ENCODE peak calls at places on chromosomes 5 and 9, in eight cellular contexts. F is T-helper 9 cell; I is NCI-H524; M is T follicular helper cell; G is EH; X is retina; H is activated naive CD8-positive, alpha-beta T cell treated with anti-CD3 and anti-CD28 coated beads, Interleukin-2, amount 50 U/mL, for 24 hours; P is SK-N-DZ. A is an unnamed sample.
A peak's percentile ranks its signal among the peaks of the same experiment; 100 is the strongest.

GRCh38 chr5:72138943-72139467 is 31.7 kb downstream of the MAP1B start:
- DNase-seq in I (no peak), H (peak; percentile 12), G (peak; percentile 96), P (peak; percentile 76), M (no peak), X (no peak), F (no peak), A (no peak)

GRCh38 chr9:101026824-101027223 is 1.7 kb upstream of the PLPPR1 start:
- DNase-seq in I (no peak), X (no peak), M (no peak), P (no peak), G (no peak), F (no peak), H (no peak), A (no peak)

GRCh38 chr5:130077007-130077406 is 172.7 kb downstream of the CHSY3 start:
- DNase-seq in P (no peak), M (no peak), F (no peak), G (no peak), I (no peak), X (no peak), H (no peak), A (no peak)

GRCh38 chr9:23821400-23822181 is 4.4 kb downstream of the ELAVL2 start:
- DNase-seq in H (no peak), I (peak; percentile 65), P (peak; percentile 35), G (no peak), M (no peak), X (peak; percentile 86), F (no peak), A (no peak)

GRCh38 chr5:129459485-129460120 is 495 bp upstream of the ADAMTS19 start:
- DNase-seq in P (peak; percentile 62), X (peak; percentile 83), I (no peak), F (no peak), M (no peak), H (no peak), G (peak; percentile 17), A (peak; percentile 74)

GRCh38 chr9:89610391-89610925 is 5.6 kb downstream of the GADD45G start:
- DNase-seq in H (no peak), M (no peak), X (no peak), G (no peak), P (no peak), I (no peak), F (no peak), A (no peak)

GRCh38 chr9:134065720-134066419 is 2.0 kb downstream of the BRD3 start:
- DNase-seq in I (no peak), F (peak; percentile 16), X (no peak), G (peak; percentile 73), H (peak; percentile 64), P (peak; percentile 59), M (peak; percentile 21), A (no peak)

GRCh38 chr5:7714697-7715096 is 136.2 kb downstream of the CFAP90 start:
- DNase-seq in P (no peak), G (no peak), M (no peak), F (no peak), I (no peak), H (no peak), X (no peak), A (no peak)

GRCh38 chr9:121284733-121285451 is 16.9 kb downstream of the GSN start:
- DNase-seq in H (no peak), P (no peak), F (no peak), I (no peak), G (no peak), M (no peak), X (no peak), A (no peak)

GRCh38 chr5:167123126-167123525 is 1168.3 kb upstream of the WWC1 start:
- DNase-seq in X (no peak), P (no peak), I (no peak), H (no peak), G (no peak), M (no peak), F (no peak), A (no peak)

GRCh38 chr5:76590027-76590426 is 33.2 kb downstream of the F2RL2 start:
- DNase-seq in X (no peak), I (no peak), G (no peak), F (no peak), P (no peak), H (no peak), M (no peak), A (no peak)

GRCh38 chr5:166639151-166639550 is 1652.3 kb upstream of the WWC1 start:
- DNase-seq in H (no peak), G (no peak), P (no peak), M (no peak), I (peak; percentile 8), F (no peak), X (no peak), A (no peak)

GRCh38 chr9:128703616-128704355 is 1.5 kb downstream of the PKN3 start:
- DNase-seq in M (no peak), G (no peak), H (no peak), P (no peak), X (no peak), I (no peak), F (no peak), A (no peak)

GRCh38 chr5:83724915-83725314 is 4.3 kb upstream of the HAPLN1 start:
- DNase-seq in F (no peak), M (no peak), P (no peak), X (no peak), I (peak; percentile 55), H (no peak), G (peak; percentile 30), A (no peak)

GRCh38 chr5:113204525-113205161 is 228.0 kb downstream of the DCP2 start:
- DNase-seq in G (peak; percentile 43), I (no peak), H (no peak), X (no peak), F (no peak), P (peak; percentile 68), M (no peak), A (no peak)

GRCh38 chr9:108478871-108479332 is 376.9 kb downstream of the ACTL7B start:
- DNase-seq in H (no peak), P (no peak), M (no peak), G (peak; percentile 95), F (no peak), X (no peak), I (no peak), A (no peak)

GRCh38 chr9:124840300-124840833 is 12.9 kb upstream of the WDR38 start:
- DNase-seq in G (no peak), H (no peak), X (no peak), I (peak; percentile 73), F (no peak), M (no peak), P (no peak), A (no peak)

GRCh38 chr9:110592075-110592830 is 12.7 kb upstream of the SVEP1 start:
- DNase-seq in P (no peak), F (no peak), G (peak; percentile 26), I (no peak), X (no peak), M (no peak), H (no peak), A (no peak)

GRCh38 chr9:130718576-130718975 is 25.0 kb downstream of the EXOSC2 start:
- DNase-seq in H (no peak), F (no peak), X (no peak), M (no peak), G (no peak), P (no peak), I (no peak), A (no peak)

GRCh38 chr5:93417500-93417899 is 163.5 kb downstream of the NR2F1-AS1 start:
- DNase-seq in I (no peak), X (peak; percentile 20), G (no peak), F (no peak), P (no peak), M (no peak), H (no peak), A (no peak)

GRCh38 chr9:36398745-36399144 is 1.3 kb downstream of the RNF38 start:
- DNase-seq in X (no peak), I (no peak), H (no peak), F (no peak), G (peak; percentile 79), M (no peak), P (no peak), A (no peak)

GRCh38 chr5:151388960-151389359 is 41.6 kb upstream of the SLC36A2 start:
- DNase-seq in M (no peak), P (no peak), F (no peak), X (no peak), I (no peak), G (no peak), H (no peak), A (no peak)

GRCh38 chr5:115430374-115430773 is 114.2 kb downstream of the FEM1C start:
- DNase-seq in P (no peak), H (no peak), G (no peak), I (no peak), X (no peak), F (no peak), M (no peak), A (no peak)

GRCh38 chr5:60687927-60688720 is 11.8 kb downstream of the DEPDC1B start:
- DNase-seq in G (peak; percentile 59), M (no peak), P (peak; percentile 54), F (no peak), H (no peak), I (no peak), X (no peak), A (no peak)

GRCh38 chr9:109411069-109411761 is 86.9 kb downstream of the PTPN3 start:
- DNase-seq in M (no peak), P (no peak), F (no peak), X (no peak), I (no peak), H (peak; percentile 7), G (no peak), A (no peak)

GRCh38 chr9:101028346-101029299 is at the start of gene PLPPR1:
- DNase-seq in G (peak; percentile 22), P (peak; percentile 86), X (peak; percentile 94), F (no peak), I (peak; percentile 95), M (no peak), H (no peak), A (peak; percentile 27)

GRCh38 chr5:36422957-36423356 is 121.3 kb upstream of the RANBP3L start:
- DNase-seq in P (no peak), I (no peak), F (no peak), G (no peak), M (no peak), H (no peak), X (peak; percentile 23), A (no peak)

GRCh38 chr5:180289966-180290365 is 1.9 kb downstream of the MAPK9 start:
- DNase-seq in F (no peak), P (no peak), G (no peak), H (no peak), X (no peak), I (no peak), M (no peak), A (no peak)

GRCh38 chr5:102811962-102812361 is 56.9 kb downstream of the PAM start:
- DNase-seq in P (no peak), H (no peak), I (no peak), X (no peak), F (no peak), G (peak; percentile 60), M (no peak), A (no peak)

GRCh38 chr9:133485531-133486260 is 6.8 kb upstream of the SLC2A6 start:
- DNase-seq in X (no peak), P (peak; percentile 45), H (peak; percentile 28), I (no peak), F (no peak), M (no peak), G (no peak), A (no peak)

GRCh38 chr5:172939045-172939444 is 20.2 kb upstream of the RPL26L1 start:
- DNase-seq in X (no peak), P (peak; percentile 31), G (peak; percentile 68), M (no peak), H (peak; percentile 17), I (peak; percentile 71), F (no peak), A (no peak)

GRCh38 chr9:136740971-136741884 is 1.5 kb downstream of the LCN10 start:
- DNase-seq in X (no peak), G (peak; percentile 34), F (no peak), P (no peak), I (no peak), M (no peak), H (peak; percentile 33), A (no peak)

GRCh38 chr9:134800791-134801339 is 79.7 kb upstream of the FCN2 start:
- DNase-seq in P (no peak), H (no peak), F (no peak), I (no peak), X (peak; percentile 51), M (no peak), G (peak; percentile 30), A (no peak)

GRCh38 chr5:123720955-123721354 is 209.0 kb downstream of the CSNK1G3 start:
- DNase-seq in X (no peak), P (no peak), G (no peak), M (no peak), F (no peak), I (no peak), H (no peak), A (no peak)

A was measured in iPS DF 6.9.